ENCODE peak calls at places on chromosome 6, in nine cellular contexts. Z is heart left ventricle, S is ovary, D is uterus, G is breast epithelium, V is transverse colon, K is K562, C is right lobe of liver, Q is endothelial cell of umbilical vein. J is an unnamed sample.

GRCh38 chr6:164276211-164276610 is 861.7 kb downstream of the QKI start:
- DNase-seq in Z (no peak), S (no peak), D (no peak), G (no peak), V (no peak), K (no peak), C (no peak), Q (no peak), J (no peak)

GRCh38 chr6:83558975-83559374 is 46.6 kb downstream of the PRSS35 start:
- DNase-seq in Z (no peak), S (no peak), D (no peak), G (no peak), V (no peak), K (no peak), C (no peak), Q (no peak), J (no peak)

GRCh38 chr6:15987569-15987968 is 141.3 kb upstream of the MYLIP start:
- DNase-seq in Z (no peak), S (no peak), D (no peak), G (no peak), V (no peak), K (peak; percentile 80), C (no peak), Q (no peak), J (no peak)

GRCh38 chr6:166436195-166437139 is 53.7 kb upstream of the MPC1 start:
- DNase-seq in Z (no peak), S (no peak), D (no peak), G (no peak), V (no peak), K (no peak), C (no peak), Q (no peak), J (no peak)

GRCh38 chr6:23111984-23112383 is 542.6 kb downstream of the HDGFL1 start:
- DNase-seq in Z (no peak), S (no peak), D (no peak), G (no peak), V (no peak), K (no peak), C (no peak), Q (no peak), J (no peak)

GRCh38 chr6:162058281-162058875 is 669.2 kb downstream of the PRKN start:
- DNase-seq in Z (peak; percentile 76), S (no peak), D (no peak), G (no peak), V (no peak), K (no peak), C (peak; percentile 95), Q (no peak), J (peak; percentile 86)

GRCh38 chr6:38509713-38510112 is 130.0 kb downstream of the BTBD9 start:
- DNase-seq in Z (no peak), S (no peak), D (no peak), G (no peak), V (no peak), K (no peak), C (no peak), Q (no peak), J (no peak)

GRCh38 chr6:127515794-127516675 is 3.1 kb downstream of the MTCL3 start:
- DNase-seq in Z (peak; percentile 55), S (peak; percentile 78), D (peak; percentile 69), G (no peak), V (peak; percentile 54), K (peak; percentile 34), C (peak; percentile 59), Q (peak; percentile 19), J (peak; percentile 63)

GRCh38 chr6:134546962-134547645 is 229.2 kb upstream of the SGK1 start:
- DNase-seq in Z (no peak), S (no peak), D (no peak), G (no peak), V (no peak), K (no peak), C (no peak), Q (no peak), J (no peak)

GRCh38 chr6:51398064-51398740 is 579.5 kb downstream of the TFAP2B start:
- DNase-seq in Z (no peak), S (no peak), D (no peak), G (no peak), V (no peak), K (no peak), C (no peak), Q (no peak), J (no peak)

GRCh38 chr6:107118976-107119375 is 3.7 kb upstream of the BEND3 start:
- DNase-seq in Z (no peak), S (no peak), D (no peak), G (no peak), V (no peak), K (peak; percentile 41), C (no peak), Q (no peak), J (no peak)

GRCh38 chr6:18153311-18153703 is 1.6 kb downstream of the TPMT start:
- DNase-seq in Z (no peak), S (no peak), D (no peak), G (no peak), V (no peak), K (no peak), C (no peak), Q (no peak), J (no peak)

GRCh38 chr6:18155864-18156396 is 708 bp downstream of the KDM1B start:
- DNase-seq in Z (peak; percentile 62), S (no peak), D (peak; percentile 38), G (peak; percentile 67), V (peak; percentile 82), K (peak; percentile 82), C (peak; percentile 91), Q (peak; percentile 40), J (peak; percentile 91)

GRCh38 chr6:18155273-18155863 is at the start of gene KDM1B:
- DNase-seq in Z (peak; percentile 99), S (no peak), D (peak; percentile 99), G (no peak), V (peak; percentile 99), K (peak; percentile 99), C (no peak), Q (peak; percentile 98), J (peak; percentile 97)

GRCh38 chr6:18151801-18152200 is 3.1 kb downstream of the TPMT start:
- DNase-seq in Z (no peak), S (no peak), D (no peak), G (no peak), V (no peak), K (no peak), C (no peak), Q (no peak), J (no peak)

DNA sequence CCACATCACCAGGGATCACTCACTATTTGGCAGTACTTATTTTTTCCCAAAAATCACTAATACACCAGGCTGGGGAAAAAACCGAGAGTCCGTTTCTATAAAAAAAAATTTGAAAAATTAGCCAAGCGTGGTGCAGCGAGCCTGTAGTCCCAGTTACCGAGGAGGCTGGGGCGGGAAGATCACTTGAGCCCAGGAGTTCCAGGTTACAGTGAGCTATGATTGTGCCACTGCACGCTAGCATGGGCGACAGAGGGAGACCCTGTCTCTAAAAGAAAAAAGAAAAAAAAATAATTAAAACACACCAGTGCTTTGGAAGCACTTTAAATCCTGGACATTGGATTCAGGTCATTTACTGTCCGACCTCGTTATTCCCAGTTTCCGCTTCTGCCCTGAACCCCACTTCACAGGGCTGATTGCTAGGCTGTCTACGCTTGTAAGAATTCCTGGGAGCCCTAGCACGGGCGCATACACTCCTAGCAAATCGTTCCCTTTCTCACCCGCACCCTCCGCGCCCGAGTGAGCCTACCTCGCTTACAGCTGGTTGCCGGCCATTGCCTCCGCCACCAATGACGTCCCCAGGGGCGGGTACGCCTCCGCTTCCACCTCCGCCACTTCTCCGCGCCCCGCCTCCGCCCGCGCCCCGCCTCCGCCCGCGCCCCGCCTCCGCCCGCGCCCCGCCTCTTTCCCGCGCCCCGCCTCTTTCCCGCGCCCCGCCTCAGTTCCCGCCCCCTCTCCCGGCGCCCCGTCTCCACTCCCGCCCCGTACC is at the start of gene TPMT:
- DNase-seq in Z (peak; percentile 33), S (peak; percentile 98), D (no peak), G (peak; percentile 98), V (peak; percentile 35), K (peak; percentile 49), C (peak; percentile 100), Q (no peak), J (peak; percentile 48)
- TF ChIP-seq POLR2A in Z (no peak), S (peak; percentile 72), D (peak; percentile 39), G (no peak), V (peak; percentile 94), K (peak; percentile 92), C (peak; percentile 79), Q (peak; percentile 80), J (peak; percentile 75)

GRCh38 chr6:11092654-11093053 is 980 bp upstream of the SMIM13 start:
- DNase-seq in Z (no peak), S (no peak), D (no peak), G (no peak), V (no peak), K (no peak), C (no peak), Q (no peak), J (no peak)
- H3K27ac ChIP-seq in Z (peak overlapping the region; percentile 98), S (no peak overlapping the region), D (peak overlapping the region; percentile 99), G (peak overlapping the region; percentile 95), V (peak overlapping the region; percentile 99), K (no peak overlapping the region), C (no peak overlapping the region), Q (no peak overlapping the region), J (peak overlapping the region; percentile 93)

DNA sequence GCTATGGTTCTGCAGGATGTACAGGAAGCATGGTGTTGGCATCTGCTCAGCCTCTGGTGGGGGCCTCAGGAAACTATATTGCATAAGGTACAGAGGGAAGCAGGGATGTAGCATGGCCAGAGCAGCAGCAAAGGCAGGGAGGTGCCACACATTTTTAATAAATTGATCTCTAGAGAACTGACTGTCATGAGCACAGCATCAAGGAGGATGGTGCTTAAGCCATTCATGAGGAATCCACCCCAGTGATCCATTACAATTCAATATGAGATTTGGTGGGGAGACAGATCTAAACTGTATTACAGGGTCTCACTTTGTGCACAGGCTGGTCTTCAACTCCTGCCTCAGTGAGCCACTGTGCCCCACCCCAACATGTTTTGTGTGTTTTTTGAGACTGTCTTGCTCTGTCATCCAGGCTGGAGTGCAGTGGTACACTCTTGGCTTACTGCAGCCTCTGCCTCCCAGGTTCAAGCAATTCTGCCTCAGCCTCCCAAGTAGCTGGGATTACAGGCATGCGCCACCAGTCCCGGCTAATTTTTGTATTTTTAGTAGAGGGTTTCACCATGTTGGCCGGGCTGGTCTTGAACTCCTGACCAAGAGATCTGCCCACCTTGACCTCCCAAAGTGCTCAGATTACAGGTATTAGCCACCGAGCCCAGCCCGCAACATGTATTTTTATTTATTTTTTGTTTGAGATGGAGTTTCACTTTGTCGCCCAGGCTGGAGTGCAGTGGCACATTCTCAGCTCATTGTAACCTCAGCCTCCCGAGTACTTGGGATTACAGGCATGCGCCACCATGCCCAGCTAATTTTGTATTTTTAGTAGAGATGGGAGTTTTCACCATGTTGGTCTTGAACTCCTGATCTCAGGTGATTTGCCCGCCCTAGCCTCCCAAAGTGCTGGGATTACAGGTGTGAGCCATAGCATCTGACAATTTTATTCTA is 10.3 kb downstream of the HSPA1B start:
- DNase-seq in Z (no peak), S (no peak), D (no peak), G (no peak), V (no peak), K (no peak), C (no peak), Q (no peak), J (no peak)
- TF ChIP-seq POLR2A in Z (no peak), S (no peak), D (no peak), G (no peak), V (no peak), K (peak; percentile 50), C (no peak), Q (no peak), J (no peak)

DNA sequence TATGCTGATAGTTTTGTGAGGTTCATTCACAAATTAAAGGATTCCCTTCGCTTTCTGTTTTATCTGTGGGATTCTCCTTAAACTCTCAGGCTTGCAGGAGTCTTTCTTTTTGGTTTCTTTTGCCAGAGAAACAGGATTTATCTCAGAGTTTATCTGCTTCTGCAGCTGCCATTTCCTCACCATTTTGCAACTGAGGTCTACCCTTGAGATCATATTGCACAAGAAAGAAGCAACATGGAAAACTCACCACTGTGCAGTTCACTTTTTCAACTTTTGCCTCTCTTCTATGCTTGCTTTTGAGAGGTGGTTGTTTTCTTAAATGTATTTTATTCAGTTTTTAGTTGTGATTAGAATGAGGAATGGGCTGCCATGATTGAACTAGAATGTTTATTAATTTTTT is 200.9 kb downstream of the PRL start:
- DNase-seq in Z (no peak), S (no peak), D (no peak), G (no peak), V (no peak), K (peak; percentile 35), C (no peak), Q (no peak), J (no peak)
- H3K27ac ChIP-seq in Z (no peak overlapping the region), S (no peak overlapping the region), D (no peak overlapping the region), G (no peak overlapping the region), V (no peak overlapping the region), K (no peak overlapping the region), C (no peak overlapping the region), Q (no peak overlapping the region), J (no peak overlapping the region)

J was measured in body of pancreas.